ENCODE peak calls at places on chromosome 13, in eight cellular contexts. Z is naive B cell; C is LHCN-M2; E is HCEC 1CT; J is T-helper 9 cell; Y is mammary epithelial cell; U is lower leg skin; B is stimulated activated CD8-positive, alpha-beta memory T cell treated with anti-CD3 and anti-CD28 coated beads, Interleukin-7, amount 100 ng/mL, for 48 hours. T is an unnamed sample.

GRCh38 chr13:104008571-104009435 is 942.6 kb upstream of the SLC10A2 start:
- DNase-seq in Z (no peak), C (peak; percentile 42), E (no peak), J (no peak), Y (peak; percentile 30), U (no peak), B (no peak), T (no peak)

GRCh38 chr13:36945078-36945477 is 25.0 kb upstream of the SMAD9 start:
- DNase-seq in Z (no peak), C (no peak), E (no peak), J (no peak), Y (no peak), U (no peak), B (no peak), T (no peak)

GRCh38 chr13:112132142-112132541 is 65.2 kb downstream of the SOX1 start:
- DNase-seq in Z (no peak), C (no peak), E (no peak), J (no peak), Y (no peak), U (no peak), B (no peak), T (no peak)

GRCh38 chr13:32225494-32225931 is 89.7 kb downstream of the ZAR1L start:
- DNase-seq in Z (no peak), C (peak; percentile 78), E (peak; percentile 77), J (no peak), Y (no peak), U (no peak), B (no peak), T (peak; percentile 69)

GRCh38 chr13:58935689-58936088 is 1228.0 kb downstream of the DIAPH3 start:
- DNase-seq in Z (no peak), C (no peak), E (no peak), J (no peak), Y (no peak), U (no peak), B (no peak), T (no peak)

GRCh38 chr13:38954291-38954690 is 36.3 kb downstream of the STOML3 start:
- DNase-seq in Z (no peak), C (no peak), E (no peak), J (no peak), Y (peak; percentile 62), U (no peak), B (no peak), T (peak; percentile 1)

GRCh38 chr13:45073809-45074208 is 46.5 kb upstream of the GTF2F2 start:
- DNase-seq in Z (no peak), C (peak; percentile 6), E (no peak), J (no peak), Y (no peak), U (no peak), B (no peak), T (no peak)

GRCh38 chr13:113084943-113085540 is 20.5 kb upstream of the F7 start:
- DNase-seq in Z (no peak), C (no peak), E (no peak), J (no peak), Y (no peak), U (no peak), B (no peak), T (no peak)

GRCh38 chr13:46571941-46572340 is 19.0 kb downstream of the LRCH1 start:
- DNase-seq in Z (no peak), C (peak; percentile 33), E (no peak), J (no peak), Y (no peak), U (no peak), B (no peak), T (no peak)

GRCh38 chr13:79779761-79780160 is 298.8 kb downstream of the NDFIP2 start:
- DNase-seq in Z (no peak), C (peak; percentile 80), E (peak; percentile 46), J (no peak), Y (peak; percentile 82), U (peak; percentile 59), B (no peak), T (peak; percentile 11)

GRCh38 chr13:90889906-90890305 is 457.6 kb upstream of the MIR17HG start:
- DNase-seq in Z (no peak), C (no peak), E (no peak), J (no peak), Y (no peak), U (no peak), B (no peak), T (no peak)

GRCh38 chr13:101875717-101876393 is 423.4 kb downstream of the ITGBL1 start:
- DNase-seq in Z (no peak), C (peak; percentile 94), E (peak; percentile 64), J (no peak), Y (peak; percentile 91), U (no peak), B (no peak), T (peak; percentile 8)

GRCh38 chr13:76711515-76712182 is 174.6 kb downstream of the KCTD12 start:
- DNase-seq in Z (no peak), C (peak; percentile 93), E (peak; percentile 94), J (no peak), Y (peak; percentile 47), U (peak; percentile 67), B (no peak), T (peak; percentile 81)

GRCh38 chr13:32880636-32881035 is 135.6 kb upstream of the KL start:
- DNase-seq in Z (no peak), C (no peak), E (no peak), J (no peak), Y (no peak), U (no peak), B (no peak), T (no peak)

GRCh38 chr13:43356566-43356965 is 333.2 kb downstream of the DNAJC15 start:
- DNase-seq in Z (no peak), C (peak; percentile 69), E (peak; percentile 5), J (no peak), Y (peak; percentile 14), U (no peak), B (no peak), T (no peak)

GRCh38 chr13:45718992-45719391 is 16.9 kb downstream of the CBY2 start:
- DNase-seq in Z (no peak), C (no peak), E (no peak), J (no peak), Y (no peak), U (no peak), B (no peak), T (peak; percentile 70)

GRCh38 chr13:106034201-106034600 is 501.3 kb downstream of the EFNB2 start:
- DNase-seq in Z (no peak), C (no peak), E (no peak), J (no peak), Y (peak; percentile 70), U (peak; percentile 20), B (no peak), T (no peak)

GRCh38 chr13:90375851-90376250 is 971.6 kb upstream of the MIR17HG start:
- DNase-seq in Z (no peak), C (peak; percentile 30), E (no peak), J (no peak), Y (no peak), U (no peak), B (no peak), T (peak; percentile 23)

GRCh38 chr13:31749929-31750328 is 10.6 kb downstream of the RXFP2 start:
- DNase-seq in Z (no peak), C (peak; percentile 94), E (peak; percentile 97), J (no peak), Y (peak; percentile 81), U (peak; percentile 40), B (no peak), T (peak; percentile 95)

GRCh38 chr13:107907065-107907464 is 308.3 kb downstream of the LIG4 start:
- DNase-seq in Z (no peak), C (no peak), E (no peak), J (no peak), Y (no peak), U (no peak), B (no peak), T (no peak)

GRCh38 chr13:51315658-51316057 is 23.8 kb upstream of the SERPINE3 start:
- DNase-seq in Z (no peak), C (peak; percentile 59), E (no peak), J (no peak), Y (no peak), U (no peak), B (no peak), T (no peak)

GRCh38 chr13:45055198-45055901 is 65.0 kb upstream of the GTF2F2 start:
- DNase-seq in Z (no peak), C (peak; percentile 95), E (peak; percentile 92), J (no peak), Y (peak; percentile 94), U (peak; percentile 27), B (peak; percentile 61), T (peak; percentile 89)

T was measured in EL.